ENCODE peak calls at places on chromosomes 5 and 9, in five cellular contexts. S, V, B, T and M are unnamed samples. For H3K4me1, the result is how much of the 10 kb centered on the place peaks cover.

GRCh38 chr5:65483474-65484346 is 2.0 kb upstream of the ADAMTS6 start:
- DNase-seq in S (peak), V (peak), B (no peak), T (peak), M (no peak)

GRCh38 chr5:36357391-36357790 is 55.7 kb upstream of the RANBP3L start:
- DNase-seq in S (no peak), V (peak), B (no peak), T (peak), M (no peak)

GRCh38 chr9:122806661-122807060 is 6.7 kb downstream of the OR1K1 start:
- DNase-seq in S (no peak), V (no peak), B (peak), T (peak), M (no peak)

GRCh38 chr5:27020965-27021364 is 17.4 kb downstream of the CDH9 start:
- DNase-seq in S (no peak), V (peak), B (no peak), T (peak), M (no peak)

GRCh38 chr5:176629853-176630680 is at the start of the genes EIF4E1B and SNCB:
- DNase-seq in S (no peak), V (no peak), B (no peak), T (peak), M (no peak)

GRCh38 chr5:177471610-177472356 is 1.7 kb downstream of the DBN1 start:
- DNase-seq in S (no peak), V (peak), B (no peak), T (peak), M (no peak)

GRCh38 chr9:78031271-78031825 is at the start of gene GNAQ:
- DNase-seq in S (no peak), V (peak), B (no peak), T (no peak), M (no peak)

GRCh38 chr9:91296354-91296753 is 65.4 kb downstream of the AUH start:
- DNase-seq in S (no peak), V (no peak), B (no peak), T (no peak), M (no peak)

GRCh38 chr5:172733974-172734346 is 37.0 kb downstream of the DUSP1 start:
- DNase-seq in S (no peak), V (no peak), B (no peak), T (no peak), M (no peak)

GRCh38 chr5:172730222-172730621 is 40.8 kb downstream of the DUSP1 start:
- DNase-seq in S (no peak), V (no peak), B (no peak), T (no peak), M (no peak)

GRCh38 chr5:172733179-172733973 is 37.6 kb downstream of the DUSP1 start:
- DNase-seq in S (no peak), V (peak), B (peak), T (peak), M (peak)

GRCh38 chr5:172731286-172732073 is 39.5 kb downstream of the DUSP1 start:
- DNase-seq in S (no peak), V (no peak), B (peak), T (peak), M (no peak)

DNA sequence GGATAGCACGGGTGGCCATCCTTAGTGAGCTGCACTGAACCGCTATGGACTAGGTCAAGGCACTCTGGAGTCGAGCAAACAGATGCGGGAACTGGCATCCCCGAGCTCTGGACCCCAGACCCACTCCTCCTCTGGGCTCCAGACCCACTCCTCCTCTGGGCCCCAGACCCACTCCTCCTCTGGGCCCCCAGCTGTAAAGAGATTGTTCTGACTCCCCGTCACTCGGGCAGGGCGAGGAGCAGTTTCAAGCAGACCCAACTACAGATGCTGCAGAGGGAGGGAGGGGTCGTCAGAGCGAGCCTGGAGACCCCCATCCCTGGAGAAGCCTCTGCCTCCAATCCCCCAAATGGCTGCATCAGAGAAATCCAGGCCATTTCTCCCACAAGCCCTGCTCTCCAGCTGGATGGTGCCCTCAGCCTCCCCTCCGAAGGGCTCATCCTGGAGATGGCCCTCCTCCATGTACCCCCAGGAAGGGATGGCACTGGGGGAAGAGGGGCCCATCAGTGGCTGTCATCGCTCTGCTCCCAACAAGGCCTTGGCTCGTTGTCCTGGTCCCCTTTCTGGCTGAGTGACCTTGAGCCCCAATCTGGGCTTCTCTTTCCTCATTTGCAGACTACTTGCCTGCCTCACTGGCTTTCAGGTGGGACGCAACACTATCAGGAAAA is 38.7 kb downstream of the DUSP1 start:
- DNase-seq in S (no peak), V (no peak), B (no peak), T (no peak), M (no peak)
- H3K9ac ChIP-seq in S (no peak), V (no peak), B (no peak), T (peak), M (peak)

GRCh38 chr5:119153629-119154028 is 82.7 kb downstream of the DMXL1 start:
- DNase-seq in S (no peak), V (no peak), B (no peak), T (no peak), M (no peak)
- H3K4me1 ChIP-seq in S (under half), V (under half), B (under half), T (under half), M (under half)

GRCh38 chr5:2135354-2135753 is 252.6 kb upstream of the IRX4 start:
- DNase-seq in S (no peak), V (no peak), B (no peak), T (no peak), M (no peak)
- H3K4me3 ChIP-seq in S (no peak), V (no peak), B (no peak), T (no peak), M (no peak)

DNA sequence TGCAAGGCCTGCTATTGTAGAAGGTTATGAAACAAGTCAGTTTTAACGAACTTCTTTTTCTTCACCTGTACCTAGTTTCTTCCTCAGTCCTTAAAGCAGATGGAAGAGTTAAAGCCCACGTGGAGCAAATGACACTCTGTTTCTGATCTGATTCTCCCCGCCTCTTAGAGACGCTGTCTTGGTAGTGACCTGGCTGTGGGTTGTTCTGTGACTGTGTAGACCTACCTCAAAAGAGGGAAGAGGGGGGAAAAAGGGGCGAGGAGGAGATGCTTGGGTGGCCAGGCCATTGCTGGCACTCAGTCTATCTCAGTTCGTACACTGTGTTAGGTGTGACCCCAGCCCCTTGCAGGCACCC is 610 bp downstream of the GFRA3 start:
- DNase-seq in S (no peak), V (no peak), B (no peak), T (no peak), M (no peak)
- H3K9ac ChIP-seq in S (no peak), V (no peak), B (no peak), T (no peak), M (no peak)

DNA sequence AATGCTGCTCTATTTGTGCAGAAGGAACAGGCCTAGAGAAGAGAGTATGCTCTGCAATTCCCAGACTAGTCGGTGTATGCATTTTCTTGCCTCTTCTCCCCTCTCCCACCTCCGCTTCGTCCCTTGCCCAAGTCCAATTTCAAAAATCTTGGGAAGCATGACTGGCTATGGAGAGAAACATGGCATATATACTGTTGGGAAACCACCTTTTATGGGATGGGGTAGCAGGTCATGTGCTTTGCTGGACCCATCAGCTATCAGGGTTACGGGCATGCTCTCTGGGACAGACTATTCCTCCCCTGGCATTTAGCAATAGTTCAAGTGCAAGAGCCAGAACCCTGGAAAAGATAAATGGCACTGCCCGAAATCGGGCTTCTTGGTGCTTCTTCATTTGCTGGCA is 12.0 kb downstream of the ISL1 start:
- DNase-seq in S (no peak), V (no peak), B (no peak), T (no peak), M (no peak)
- H3K4me1 ChIP-seq in S (under half), V (under half), B (under half), T (under half), M (under half)

GRCh38 chr5:141680178-141680577 is 1.9 kb downstream of the ARAP3 start:
- DNase-seq in S (no peak), V (no peak), B (no peak), T (no peak), M (no peak)

GRCh38 chr5:141681695-141682641 is at the start of gene ARAP3:
- DNase-seq in S (no peak), V (peak), B (peak), T (peak), M (peak)

GRCh38 chr5:141681295-141681694 is 735 bp downstream of the ARAP3 start:
- DNase-seq in S (no peak), V (no peak), B (no peak), T (no peak), M (no peak)

GRCh38 chr5:141683596-141684161 is 1.6 kb upstream of the ARAP3 start:
- DNase-seq in S (no peak), V (no peak), B (no peak), T (no peak), M (no peak)

DNA sequence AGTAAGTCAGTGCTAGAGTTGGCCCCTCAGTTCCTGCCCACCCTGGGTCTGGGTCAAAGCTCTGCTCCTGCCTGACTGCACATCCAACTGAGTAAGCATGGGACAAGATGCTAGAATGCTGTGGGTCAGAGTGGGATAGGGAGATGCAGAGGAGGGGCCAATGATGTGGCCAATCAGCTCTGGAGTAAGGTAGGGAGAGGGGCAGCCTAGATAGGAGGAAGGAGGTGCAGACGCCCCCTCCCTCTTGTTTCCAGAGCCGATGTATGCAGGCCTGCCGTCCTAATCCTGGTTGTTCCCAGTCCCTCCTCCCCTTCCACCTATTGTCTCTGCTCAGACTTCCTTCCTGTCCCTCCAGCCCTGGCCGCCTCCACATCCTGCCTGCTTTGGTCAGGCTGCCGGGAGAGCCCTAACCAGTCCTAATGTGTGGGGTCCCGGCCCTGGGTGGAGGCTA is 1.3 kb downstream of the ARAP3 start:
- DNase-seq in S (no peak), V (peak), B (no peak), T (peak), M (peak)
- H3K4me3 ChIP-seq in S (no peak), V (no peak), B (no peak), T (no peak), M (no peak)

GRCh38 chr9:124810513-124811355 is 33.8 kb downstream of the OLFML2A start:
- DNase-seq in S (no peak), V (peak), B (peak), T (peak), M (no peak)
- H3K9ac ChIP-seq in S (no peak), V (peak), B (peak), T (no peak), M (no peak)

DNA sequence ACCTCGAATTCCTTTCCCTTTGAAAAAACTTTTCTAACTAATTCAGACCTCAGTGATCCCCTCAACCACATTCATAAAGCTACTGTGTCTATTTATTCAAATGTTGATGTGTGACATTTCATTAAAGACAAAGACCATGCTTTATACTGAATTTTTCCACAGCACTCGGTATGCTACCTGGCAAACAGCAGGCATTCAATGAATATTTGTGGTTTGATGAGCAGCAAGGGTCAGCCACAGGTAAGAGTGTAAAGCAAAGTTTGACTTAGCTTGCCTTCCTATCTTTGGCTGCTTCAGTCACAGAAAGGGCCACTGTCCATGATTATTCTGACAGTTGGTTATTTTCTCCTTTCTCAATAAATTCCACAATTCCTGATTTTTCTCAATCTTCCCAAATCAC is 5.1 kb upstream of the CDC42SE2 start:
- DNase-seq in S (no peak), V (no peak), B (no peak), T (peak), M (no peak)
- H3K4me1 ChIP-seq in S (under half), V (under half), B (under half), T (under half), M (under half)